ENCODE peak calls at places on chromosome 1, in four cellular contexts. E is heart left ventricle, K is right lobe of liver, P is stomach. D is an unnamed sample. For H3K4me1, the result is how much of the 10 kb centered on the place peaks cover.

GRCh38 chr1:227058321-227058751 is 118.2 kb downstream of the COQ8A start:
- DNase-seq in E (no peak), K (no peak), P (no peak), D (no peak)

GRCh38 chr1:22935450-22935849 is 37.2 kb downstream of the LACTBL1 start:
- DNase-seq in E (no peak), K (no peak), P (no peak), D (no peak)

GRCh38 chr1:19232526-19232851 is 18.8 kb downstream of the EMC1 start:
- DNase-seq in E (peak), K (peak), P (no peak), D (peak)

GRCh38 chr1:56688522-56689026 is 43.5 kb downstream of the PRKAA2 start:
- DNase-seq in E (no peak), K (no peak), P (no peak), D (no peak)

GRCh38 chr1:217453816-217454215 is 177.1 kb downstream of the GPATCH2 start:
- DNase-seq in E (peak), K (no peak), P (no peak), D (no peak)

GRCh38 chr1:108050134-108050533 is 85.2 kb upstream of the VAV3 start:
- DNase-seq in E (peak), K (peak), P (no peak), D (peak)

GRCh38 chr1:216710042-216710441 is 13.2 kb downstream of the ESRRG start:
- DNase-seq in E (no peak), K (no peak), P (no peak), D (no peak)

GRCh38 chr1:184854456-184855180 is 100.0 kb upstream of the EDEM3 start:
- DNase-seq in E (no peak), K (no peak), P (no peak), D (no peak)

GRCh38 chr1:151832318-151832984 is 849 bp upstream of the RORC start:
- DNase-seq in E (peak), K (peak), P (peak), D (peak)

GRCh38 chr1:219312967-219313366 is 139.3 kb downstream of the LYPLAL1 start:
- DNase-seq in E (no peak), K (no peak), P (no peak), D (no peak)

GRCh38 chr1:207752456-207753132 is 740 bp downstream of the CD46 start:
- DNase-seq in E (peak), K (peak), P (peak), D (peak)

GRCh38 chr1:208235983-208236761 is 8.0 kb downstream of the PLXNA2 start:
- DNase-seq in E (peak), K (no peak), P (peak), D (peak)

GRCh38 chr1:221543529-221544120 is 198.3 kb downstream of the DUSP10 start:
- DNase-seq in E (no peak), K (no peak), P (no peak), D (no peak)

GRCh38 chr1:204584699-204585372 is 68.6 kb downstream of the MDM4 start:
- DNase-seq in E (no peak), K (no peak), P (no peak), D (no peak)

GRCh38 chr1:173479649-173480048 is 2.5 kb downstream of the PRDX6 start:
- DNase-seq in E (no peak), K (no peak), P (no peak), D (no peak)

GRCh38 chr1:21623411-21623961 is 45.7 kb downstream of the RAP1GAP start:
- DNase-seq in E (no peak), K (peak), P (peak), D (no peak)

GRCh38 chr1:61432616-61433388 is 292.1 kb downstream of the TM2D1 start:
- DNase-seq in E (no peak), K (no peak), P (no peak), D (no peak)

GRCh38 chr1:169949139-169949538 is 55.4 kb upstream of the SCYL3 start:
- DNase-seq in E (no peak), K (no peak), P (no peak), D (no peak)

GRCh38 chr1:24151175-24151533 is 8.2 kb upstream of the IL22RA1 start:
- DNase-seq in E (no peak), K (peak), P (peak), D (no peak)

GRCh38 chr1:30738670-30739559 is 15.5 kb upstream of the MATN1 start:
- DNase-seq in E (no peak), K (no peak), P (no peak), D (no peak)

GRCh38 chr1:241213147-241213546 is 143.9 kb downstream of the RGS7 start:
- DNase-seq in E (no peak), K (no peak), P (no peak), D (no peak)

GRCh38 chr1:25675729-25676476 is 59.3 kb downstream of the MAN1C1 start:
- DNase-seq in E (no peak), K (no peak), P (peak), D (no peak)

GRCh38 chr1:41500378-41500777 is 15.9 kb upstream of the EDN2 start:
- DNase-seq in E (peak), K (no peak), P (peak), D (peak)

GRCh38 chr1:239446611-239447010 is 60.2 kb downstream of the CHRM3 start:
- DNase-seq in E (no peak), K (no peak), P (no peak), D (no peak)

GRCh38 chr1:100528861-100529260 is 9.1 kb upstream of the GPR88 start:
- DNase-seq in E (no peak), K (no peak), P (no peak), D (no peak)

GRCh38 chr1:90044346-90044745 is 49.4 kb downstream of the ZNF326 start:
- DNase-seq in E (no peak), K (no peak), P (no peak), D (no peak)

GRCh38 chr1:27598902-27599528 is 4.9 kb downstream of the AHDC1 start:
- DNase-seq in E (peak), K (no peak), P (no peak), D (no peak)

GRCh38 chr1:27307851-27308598 is 13.9 kb upstream of the TMEM222 start:
- DNase-seq in E (no peak), K (no peak), P (no peak), D (no peak)

GRCh38 chr1:85203573-85204169 is 2.9 kb upstream of the SYDE2 start:
- DNase-seq in E (no peak), K (no peak), P (no peak), D (no peak)

GRCh38 chr1:84265867-84266266 is 35.6 kb upstream of the SAMD13 start:
- DNase-seq in E (no peak), K (no peak), P (no peak), D (no peak)

GRCh38 chr1:43440358-43440757 is 13.4 kb downstream of the HYI start:
- DNase-seq in E (no peak), K (no peak), P (peak), D (no peak)

GRCh38 chr1:216917039-216917438 is 193.8 kb upstream of the ESRRG start:
- DNase-seq in E (no peak), K (no peak), P (no peak), D (no peak)

GRCh38 chr1:226471467-226471866 is 63.6 kb upstream of the PARP1 start:
- DNase-seq in E (no peak), K (no peak), P (no peak), D (no peak)

GRCh38 chr1:8109226-8109625 is 83.1 kb upstream of the ERRFI1 start:
- DNase-seq in E (no peak), K (no peak), P (no peak), D (no peak)

GRCh38 chr1:8107897-8108296 is 81.8 kb upstream of the ERRFI1 start:
- DNase-seq in E (no peak), K (no peak), P (no peak), D (no peak)

DNA sequence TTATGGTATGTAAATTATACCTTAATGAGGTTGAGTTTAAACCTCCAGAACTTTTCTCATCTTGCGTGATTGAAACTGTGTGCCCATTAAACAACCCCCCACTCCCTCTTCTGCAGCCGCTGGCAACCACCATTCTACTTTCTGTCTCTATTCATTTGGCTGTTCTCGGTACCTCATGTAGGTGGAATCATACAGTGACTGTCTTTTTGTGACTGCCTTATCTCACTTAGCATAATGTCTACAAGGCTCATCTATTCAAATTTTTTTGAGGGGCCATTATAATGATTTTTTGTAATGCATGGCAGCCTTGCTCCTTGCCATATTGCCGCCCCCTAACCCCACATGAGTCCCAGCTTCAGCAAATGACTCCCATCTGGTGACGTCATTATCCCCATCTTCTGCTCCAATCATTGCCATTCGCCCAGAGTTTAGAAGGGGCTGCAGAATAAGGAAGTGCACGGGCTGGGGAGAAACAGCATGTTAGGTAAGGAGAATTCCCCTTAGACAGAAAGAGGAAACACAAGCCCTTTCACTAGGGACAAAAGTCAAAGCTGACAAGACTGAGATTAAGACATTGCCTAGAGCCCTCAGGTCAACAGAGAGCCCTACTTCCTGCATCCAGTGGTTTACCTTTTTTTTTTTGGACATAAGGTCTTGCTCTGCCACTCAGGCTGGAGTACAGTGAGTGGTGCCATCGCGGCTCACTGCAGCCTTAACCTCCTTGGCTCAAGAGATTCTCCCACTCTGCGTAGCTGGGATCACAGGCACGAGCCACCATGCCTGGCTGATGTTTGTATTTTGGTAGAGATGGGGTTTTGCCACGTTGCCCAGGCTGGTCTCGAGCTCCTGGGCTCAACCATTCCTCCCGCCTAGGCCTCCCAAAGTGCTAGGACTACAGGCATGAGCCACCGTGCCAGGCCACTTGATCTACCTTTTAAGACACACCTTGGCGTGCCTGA is 78.4 kb upstream of the ERRFI1 start:
- DNase-seq in E (no peak), K (no peak), P (no peak), D (no peak)
- TF ChIP-seq POLR2A in E (no peak), K (no peak), P (no peak), D (no peak)

GRCh38 chr1:198173832-198174231 is 17.0 kb downstream of the NEK7 start:
- DNase-seq in E (no peak), K (no peak), P (no peak), D (no peak)
- H3K4me1 ChIP-seq in E (half or more), K (under half), P (under half), D (half or more)

GRCh38 chr1:4612991-4613390 is 41.4 kb upstream of the AJAP1 start:
- DNase-seq in E (no peak), K (no peak), P (no peak), D (no peak)
- H3K4me3 ChIP-seq in E (no peak), K (no peak), P (no peak), D (no peak)

GRCh38 chr1:150613061-150613920 is 16.1 kb downstream of the ENSA start:
- DNase-seq in E (peak), K (peak), P (no peak), D (no peak)
- TF ChIP-seq POLR2A in E (peak), K (peak), P (no peak), D (no peak)

D was measured in gastrocnemius medialis.